ENCODE peak calls at places on chromosomes 6 and 20, in nine cellular contexts. One of them, this sample, is unnamed.

GRCh38 chr20:19880256-19881079 is 122.4 kb downstream of the RIN2 start:
- DNase-seq in Peyer's patch: no peak
- DNase-seq in lower lobe of right lung: no peak
- DNase-seq in ovary: no peak
- DNase-seq in glutamatergic neuron: no peak
- DNase-seq in WTC11: no peak
- DNase-seq in uterus: no peak
- DNase-seq in fibroblast of mammary gland: peak
- DNase-seq in neural progenitor cell: no peak
- DNase-seq in this sample: peak

GRCh38 chr6:125057392-125058246 is 95.4 kb downstream of the RNF217 start:
- DNase-seq in ovary: no peak
- DNase-seq in fibroblast of mammary gland: no peak
- DNase-seq in glutamatergic neuron: no peak
- DNase-seq in neural progenitor cell: no peak
- DNase-seq in WTC11: no peak
- DNase-seq in uterus: no peak
- DNase-seq in Peyer's patch: no peak
- DNase-seq in lower lobe of right lung: no peak
- DNase-seq in this sample: peak

GRCh38 chr6:36351152-36351571 is 14.5 kb upstream of the BNIP5 start:
- DNase-seq in neural progenitor cell: no peak
- DNase-seq in uterus: peak
- DNase-seq in lower lobe of right lung: no peak
- DNase-seq in WTC11: no peak
- DNase-seq in fibroblast of mammary gland: peak
- DNase-seq in Peyer's patch: no peak
- DNase-seq in glutamatergic neuron: no peak
- DNase-seq in ovary: no peak
- DNase-seq in this sample: no peak

GRCh38 chr6:117478853-117479231 is 3.6 kb upstream of the DCBLD1 start:
- DNase-seq in Peyer's patch: no peak
- DNase-seq in glutamatergic neuron: no peak
- DNase-seq in neural progenitor cell: no peak
- DNase-seq in lower lobe of right lung: no peak
- DNase-seq in ovary: no peak
- DNase-seq in WTC11: no peak
- DNase-seq in fibroblast of mammary gland: no peak
- DNase-seq in uterus: no peak
- DNase-seq in this sample: no peak

GRCh38 chr20:22303523-22303922 is 280.8 kb downstream of the FOXA2 start:
- DNase-seq in ovary: no peak
- DNase-seq in Peyer's patch: no peak
- DNase-seq in uterus: no peak
- DNase-seq in WTC11: peak
- DNase-seq in glutamatergic neuron: no peak
- DNase-seq in neural progenitor cell: peak
- DNase-seq in fibroblast of mammary gland: peak
- DNase-seq in lower lobe of right lung: no peak
- DNase-seq in this sample: peak

GRCh38 chr20:50399003-50399916 is 110.9 kb upstream of the PTPN1 start:
- DNase-seq in glutamatergic neuron: no peak
- DNase-seq in fibroblast of mammary gland: no peak
- DNase-seq in ovary: peak
- DNase-seq in lower lobe of right lung: peak
- DNase-seq in WTC11: no peak
- DNase-seq in uterus: peak
- DNase-seq in neural progenitor cell: no peak
- DNase-seq in Peyer's patch: no peak
- DNase-seq in this sample: no peak

GRCh38 chr6:168128006-168128630 is 49.1 kb upstream of the FRMD1 start:
- DNase-seq in lower lobe of right lung: no peak
- DNase-seq in uterus: peak
- DNase-seq in Peyer's patch: no peak
- DNase-seq in fibroblast of mammary gland: no peak
- DNase-seq in neural progenitor cell: no peak
- DNase-seq in glutamatergic neuron: no peak
- DNase-seq in ovary: no peak
- DNase-seq in WTC11: no peak
- DNase-seq in this sample: no peak

GRCh38 chr6:152078804-152079203 is 271.3 kb downstream of the ESR1 start:
- DNase-seq in ovary: no peak
- DNase-seq in lower lobe of right lung: no peak
- DNase-seq in neural progenitor cell: peak
- DNase-seq in fibroblast of mammary gland: no peak
- DNase-seq in Peyer's patch: no peak
- DNase-seq in glutamatergic neuron: no peak
- DNase-seq in WTC11: peak
- DNase-seq in uterus: no peak
- DNase-seq in this sample: no peak

GRCh38 chr20:63737940-63738686 is 1.5 kb upstream of the SLC2A4RG start:
- DNase-seq in neural progenitor cell: peak
- DNase-seq in glutamatergic neuron: peak
- DNase-seq in WTC11: peak
- DNase-seq in ovary: peak
- DNase-seq in lower lobe of right lung: peak
- DNase-seq in fibroblast of mammary gland: no peak
- DNase-seq in Peyer's patch: peak
- DNase-seq in uterus: peak
- DNase-seq in this sample: no peak

GRCh38 chr6:18262812-18263560 is 1.3 kb downstream of the DEK start:
- DNase-seq in uterus: no peak
- DNase-seq in ovary: no peak
- DNase-seq in glutamatergic neuron: no peak
- DNase-seq in WTC11: no peak
- DNase-seq in fibroblast of mammary gland: peak
- DNase-seq in lower lobe of right lung: no peak
- DNase-seq in Peyer's patch: peak
- DNase-seq in neural progenitor cell: peak
- DNase-seq in this sample: peak

GRCh38 chr20:38275815-38276550 is 15.4 kb upstream of the KIAA1755 start:
- DNase-seq in WTC11: no peak
- DNase-seq in glutamatergic neuron: no peak
- DNase-seq in Peyer's patch: no peak
- DNase-seq in fibroblast of mammary gland: peak
- DNase-seq in uterus: no peak
- DNase-seq in neural progenitor cell: no peak
- DNase-seq in ovary: no peak
- DNase-seq in lower lobe of right lung: no peak
- DNase-seq in this sample: peak

GRCh38 chr20:57582432-57583288 is 21.8 kb downstream of the PCK1 start:
- DNase-seq in lower lobe of right lung: no peak
- DNase-seq in uterus: peak
- DNase-seq in fibroblast of mammary gland: peak
- DNase-seq in WTC11: peak
- DNase-seq in Peyer's patch: no peak
- DNase-seq in neural progenitor cell: peak
- DNase-seq in glutamatergic neuron: peak
- DNase-seq in ovary: peak
- DNase-seq in this sample: no peak

GRCh38 chr6:117174835-117175360 is 90.5 kb upstream of the VGLL2 start:
- DNase-seq in Peyer's patch: no peak
- DNase-seq in fibroblast of mammary gland: no peak
- DNase-seq in lower lobe of right lung: no peak
- DNase-seq in neural progenitor cell: no peak
- DNase-seq in uterus: no peak
- DNase-seq in ovary: no peak
- DNase-seq in glutamatergic neuron: no peak
- DNase-seq in WTC11: no peak
- DNase-seq in this sample: peak

GRCh38 chr6:32214126-32214525 is 9.7 kb downstream of the NOTCH4 start:
- DNase-seq in ovary: no peak
- DNase-seq in fibroblast of mammary gland: no peak
- DNase-seq in WTC11: no peak
- DNase-seq in neural progenitor cell: no peak
- DNase-seq in glutamatergic neuron: no peak
- DNase-seq in lower lobe of right lung: no peak
- DNase-seq in uterus: no peak
- DNase-seq in Peyer's patch: no peak
- DNase-seq in this sample: no peak

GRCh38 chr20:20491110-20491783 is 123.3 kb downstream of the INSM1 start:
- DNase-seq in neural progenitor cell: no peak
- DNase-seq in uterus: no peak
- DNase-seq in lower lobe of right lung: no peak
- DNase-seq in WTC11: no peak
- DNase-seq in glutamatergic neuron: no peak
- DNase-seq in ovary: no peak
- DNase-seq in fibroblast of mammary gland: peak
- DNase-seq in Peyer's patch: no peak
- DNase-seq in this sample: no peak

GRCh38 chr6:31954511-31954910 is 4.3 kb downstream of the NELFE start:
- DNase-seq in fibroblast of mammary gland: no peak
- DNase-seq in ovary: no peak
- DNase-seq in lower lobe of right lung: no peak
- DNase-seq in glutamatergic neuron: no peak
- DNase-seq in uterus: no peak
- DNase-seq in Peyer's patch: no peak
- DNase-seq in neural progenitor cell: no peak
- DNase-seq in WTC11: no peak
- DNase-seq in this sample: no peak

GRCh38 chr6:105485456-105485855 is 82.6 kb upstream of the PREP start:
- DNase-seq in uterus: no peak
- DNase-seq in ovary: no peak
- DNase-seq in WTC11: no peak
- DNase-seq in fibroblast of mammary gland: no peak
- DNase-seq in neural progenitor cell: peak
- DNase-seq in lower lobe of right lung: no peak
- DNase-seq in glutamatergic neuron: no peak
- DNase-seq in Peyer's patch: no peak
- DNase-seq in this sample: no peak

GRCh38 chr6:38262041-38262440 is 377.7 kb downstream of the BTBD9 start:
- DNase-seq in neural progenitor cell: no peak
- DNase-seq in ovary: no peak
- DNase-seq in WTC11: no peak
- DNase-seq in lower lobe of right lung: no peak
- DNase-seq in uterus: no peak
- DNase-seq in glutamatergic neuron: no peak
- DNase-seq in fibroblast of mammary gland: peak
- DNase-seq in Peyer's patch: no peak
- DNase-seq in this sample: peak

GRCh38 chr6:92748131-92748530 is 671.2 kb downstream of the EPHA7 start:
- DNase-seq in neural progenitor cell: no peak
- DNase-seq in ovary: no peak
- DNase-seq in fibroblast of mammary gland: no peak
- DNase-seq in lower lobe of right lung: no peak
- DNase-seq in uterus: no peak
- DNase-seq in glutamatergic neuron: no peak
- DNase-seq in WTC11: no peak
- DNase-seq in Peyer's patch: no peak
- DNase-seq in this sample: no peak

GRCh38 chr20:10735195-10735949 is 61.6 kb upstream of the JAG1 start:
- DNase-seq in fibroblast of mammary gland: no peak
- DNase-seq in WTC11: no peak
- DNase-seq in Peyer's patch: no peak
- DNase-seq in lower lobe of right lung: no peak
- DNase-seq in uterus: no peak
- DNase-seq in ovary: no peak
- DNase-seq in neural progenitor cell: no peak
- DNase-seq in glutamatergic neuron: no peak
- DNase-seq in this sample: no peak

GRCh38 chr6:134178230-134179044 is 126.0 kb upstream of the SLC2A12 start:
- DNase-seq in fibroblast of mammary gland: peak
- DNase-seq in Peyer's patch: peak
- DNase-seq in WTC11: peak
- DNase-seq in neural progenitor cell: peak
- DNase-seq in ovary: peak
- DNase-seq in lower lobe of right lung: peak
- DNase-seq in glutamatergic neuron: peak
- DNase-seq in uterus: peak
- DNase-seq in this sample: peak
- TF ChIP-seq CTCF in fibroblast of mammary gland: peak
- TF ChIP-seq CTCF in Peyer's patch: peak
- TF ChIP-seq CTCF in WTC11: no peak
- TF ChIP-seq CTCF in neural progenitor cell: peak
- TF ChIP-seq CTCF in ovary: peak
- TF ChIP-seq CTCF in lower lobe of right lung: peak
- TF ChIP-seq CTCF in glutamatergic neuron: peak
- TF ChIP-seq CTCF in uterus: peak
- TF ChIP-seq CTCF in this sample: peak

DNA sequence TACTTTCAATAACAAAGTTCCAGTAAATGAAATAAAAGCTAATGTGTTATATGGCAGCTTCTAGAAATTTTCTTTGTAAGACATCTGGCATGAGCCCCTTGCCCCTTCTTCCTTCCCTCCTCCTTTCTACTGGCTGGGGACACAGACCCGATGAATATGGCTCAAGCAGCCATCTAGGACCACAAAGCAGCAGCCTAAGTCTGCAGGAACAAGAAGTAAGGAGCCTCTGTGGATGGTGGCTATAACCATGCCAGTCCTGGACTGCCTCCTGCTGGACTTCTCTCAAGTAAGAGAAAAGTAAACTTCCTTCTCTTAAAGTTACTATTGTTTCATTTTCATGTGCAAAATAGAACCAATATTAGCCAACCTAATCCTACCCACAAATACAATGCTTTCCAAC is 114.9 kb upstream of the DST start:
- DNase-seq in ovary: no peak
- DNase-seq in Peyer's patch: no peak
- DNase-seq in glutamatergic neuron: no peak
- DNase-seq in WTC11: no peak
- DNase-seq in neural progenitor cell: peak
- DNase-seq in fibroblast of mammary gland: peak
- DNase-seq in lower lobe of right lung: no peak
- DNase-seq in uterus: no peak
- DNase-seq in this sample: peak
- TF ChIP-seq CTCF in ovary: no peak
- TF ChIP-seq CTCF in Peyer's patch: peak
- TF ChIP-seq CTCF in glutamatergic neuron: no peak
- TF ChIP-seq CTCF in WTC11: no peak
- TF ChIP-seq CTCF in neural progenitor cell: peak
- TF ChIP-seq CTCF in fibroblast of mammary gland: peak
- TF ChIP-seq CTCF in lower lobe of right lung: peak
- TF ChIP-seq CTCF in uterus: no peak
- TF ChIP-seq CTCF in this sample: peak

GRCh38 chr20:41538810-41539596 is 79.2 kb downstream of the CHD6 start:
- DNase-seq in Peyer's patch: no peak
- DNase-seq in glutamatergic neuron: no peak
- DNase-seq in neural progenitor cell: no peak
- DNase-seq in lower lobe of right lung: no peak
- DNase-seq in ovary: no peak
- DNase-seq in fibroblast of mammary gland: no peak
- DNase-seq in uterus: no peak
- DNase-seq in WTC11: no peak
- DNase-seq in this sample: no peak
- TF ChIP-seq CTCF in Peyer's patch: no peak
- TF ChIP-seq CTCF in glutamatergic neuron: no peak
- TF ChIP-seq CTCF in neural progenitor cell: no peak
- TF ChIP-seq CTCF in lower lobe of right lung: no peak
- TF ChIP-seq CTCF in ovary: no peak
- TF ChIP-seq CTCF in fibroblast of mammary gland: no peak
- TF ChIP-seq CTCF in uterus: no peak
- TF ChIP-seq CTCF in WTC11: no peak
- TF ChIP-seq CTCF in this sample: no peak

DNA sequence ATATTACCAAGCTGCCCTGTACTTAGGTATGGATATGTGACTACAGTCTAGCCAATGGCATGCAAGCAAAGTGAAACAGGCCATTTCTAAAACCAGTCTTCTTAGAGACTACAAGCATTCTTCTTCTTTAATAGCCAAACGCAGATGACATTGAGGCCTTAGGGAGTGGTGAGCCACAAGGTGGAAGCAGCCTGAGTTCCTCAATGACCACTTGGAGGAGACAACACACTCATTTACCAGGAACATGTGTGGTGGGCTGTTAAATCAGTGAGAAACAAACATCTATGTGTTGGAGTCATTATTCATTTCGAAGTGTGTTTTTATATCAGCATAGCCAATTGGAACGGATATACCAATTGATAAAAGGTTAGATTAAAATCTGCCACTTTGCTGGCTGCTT is 122.0 kb downstream of the GFRAL start:
- DNase-seq in lower lobe of right lung: no peak
- DNase-seq in WTC11: peak
- DNase-seq in glutamatergic neuron: no peak
- DNase-seq in neural progenitor cell: peak
- DNase-seq in fibroblast of mammary gland: peak
- DNase-seq in ovary: no peak
- DNase-seq in uterus: no peak
- DNase-seq in Peyer's patch: no peak
- DNase-seq in this sample: peak
- TF ChIP-seq CTCF in lower lobe of right lung: no peak
- TF ChIP-seq CTCF in WTC11: no peak
- TF ChIP-seq CTCF in glutamatergic neuron: no peak
- TF ChIP-seq CTCF in neural progenitor cell: peak
- TF ChIP-seq CTCF in fibroblast of mammary gland: peak
- TF ChIP-seq CTCF in ovary: no peak
- TF ChIP-seq CTCF in uterus: no peak
- TF ChIP-seq CTCF in Peyer's patch: no peak
- TF ChIP-seq CTCF in this sample: no peak